ENCODE peak calls at places on chromosomes 2 and 18, in eight cellular contexts. One of them, this sample, is unnamed.

GRCh38 chr2:164535280-164536025 is 85.8 kb downstream of the GRB14 start:
- DNase-seq in HCT116: no peak
- DNase-seq in AG04450: no peak
- DNase-seq in fibroblast of lung: no peak
- DNase-seq in cardiac fibroblast: no peak
- DNase-seq in fibroblast of pulmonary artery: no peak
- DNase-seq in endodermal cell: no peak
- DNase-seq in CD8-positive, alpha-beta T cell: no peak
- DNase-seq in this sample: no peak

GRCh38 chr2:218860950-218861381 is 1.4 kb downstream of the WNT6 start:
- DNase-seq in cardiac fibroblast: peak
- DNase-seq in fibroblast of lung: peak
- DNase-seq in fibroblast of pulmonary artery: peak
- DNase-seq in HCT116: peak
- DNase-seq in endodermal cell: peak
- DNase-seq in AG04450: peak
- DNase-seq in CD8-positive, alpha-beta T cell: no peak
- DNase-seq in this sample: no peak

GRCh38 chr2:120642646-120643045 is 93.0 kb upstream of the GLI2 start:
- DNase-seq in HCT116: no peak
- DNase-seq in cardiac fibroblast: no peak
- DNase-seq in fibroblast of pulmonary artery: no peak
- DNase-seq in endodermal cell: peak
- DNase-seq in CD8-positive, alpha-beta T cell: no peak
- DNase-seq in fibroblast of lung: no peak
- DNase-seq in AG04450: no peak
- DNase-seq in this sample: no peak

GRCh38 chr2:25481381-25482310 is 139.9 kb upstream of the DNMT3A start:
- DNase-seq in cardiac fibroblast: peak
- DNase-seq in endodermal cell: no peak
- DNase-seq in fibroblast of pulmonary artery: peak
- DNase-seq in CD8-positive, alpha-beta T cell: no peak
- DNase-seq in AG04450: peak
- DNase-seq in fibroblast of lung: peak
- DNase-seq in HCT116: no peak
- DNase-seq in this sample: no peak

GRCh38 chr2:78979380-78980238 is 45.9 kb upstream of the REG3G start:
- DNase-seq in cardiac fibroblast: peak
- DNase-seq in fibroblast of pulmonary artery: peak
- DNase-seq in fibroblast of lung: peak
- DNase-seq in endodermal cell: peak
- DNase-seq in AG04450: no peak
- DNase-seq in HCT116: no peak
- DNase-seq in CD8-positive, alpha-beta T cell: no peak
- DNase-seq in this sample: no peak

GRCh38 chr2:25558262-25558661 is 115.1 kb downstream of the DTNB start:
- DNase-seq in fibroblast of lung: peak
- DNase-seq in endodermal cell: no peak
- DNase-seq in fibroblast of pulmonary artery: peak
- DNase-seq in CD8-positive, alpha-beta T cell: no peak
- DNase-seq in AG04450: peak
- DNase-seq in HCT116: no peak
- DNase-seq in cardiac fibroblast: peak
- DNase-seq in this sample: peak

GRCh38 chr2:121490734-121491133 is 39.9 kb upstream of the RNU4ATAC start:
- DNase-seq in fibroblast of lung: no peak
- DNase-seq in HCT116: no peak
- DNase-seq in fibroblast of pulmonary artery: no peak
- DNase-seq in CD8-positive, alpha-beta T cell: no peak
- DNase-seq in AG04450: no peak
- DNase-seq in endodermal cell: no peak
- DNase-seq in cardiac fibroblast: no peak
- DNase-seq in this sample: no peak

GRCh38 chr2:207501797-207502196 is 28.0 kb upstream of the CREB1 start:
- DNase-seq in endodermal cell: no peak
- DNase-seq in AG04450: no peak
- DNase-seq in CD8-positive, alpha-beta T cell: no peak
- DNase-seq in HCT116: no peak
- DNase-seq in cardiac fibroblast: no peak
- DNase-seq in fibroblast of lung: no peak
- DNase-seq in fibroblast of pulmonary artery: no peak
- DNase-seq in this sample: no peak

GRCh38 chr18:3873698-3874495 is 423.9 kb downstream of the TGIF1 start:
- DNase-seq in endodermal cell: no peak
- DNase-seq in CD8-positive, alpha-beta T cell: no peak
- DNase-seq in HCT116: no peak
- DNase-seq in fibroblast of lung: peak
- DNase-seq in cardiac fibroblast: peak
- DNase-seq in AG04450: no peak
- DNase-seq in fibroblast of pulmonary artery: no peak
- DNase-seq in this sample: no peak

GRCh38 chr2:85694052-85695025 is at the start of gene GNLY:
- DNase-seq in fibroblast of lung: no peak
- DNase-seq in CD8-positive, alpha-beta T cell: no peak
- DNase-seq in cardiac fibroblast: no peak
- DNase-seq in HCT116: no peak
- DNase-seq in fibroblast of pulmonary artery: no peak
- DNase-seq in AG04450: no peak
- DNase-seq in endodermal cell: no peak
- DNase-seq in this sample: no peak

GRCh38 chr2:132560562-132560961 is 109.4 kb downstream of the LYPD1 start:
- DNase-seq in AG04450: no peak
- DNase-seq in CD8-positive, alpha-beta T cell: no peak
- DNase-seq in fibroblast of pulmonary artery: no peak
- DNase-seq in cardiac fibroblast: no peak
- DNase-seq in endodermal cell: no peak
- DNase-seq in HCT116: no peak
- DNase-seq in fibroblast of lung: no peak
- DNase-seq in this sample: no peak

GRCh38 chr18:5542393-5543035 is 1.3 kb downstream of the EPB41L3 start:
- DNase-seq in AG04450: no peak
- DNase-seq in fibroblast of pulmonary artery: no peak
- DNase-seq in CD8-positive, alpha-beta T cell: no peak
- DNase-seq in fibroblast of lung: peak
- DNase-seq in endodermal cell: peak
- DNase-seq in HCT116: no peak
- DNase-seq in cardiac fibroblast: peak
- DNase-seq in this sample: no peak
- H3K4me3 ChIP-seq in AG04450: peak
- H3K4me3 ChIP-seq in fibroblast of pulmonary artery: peak
- H3K4me3 ChIP-seq in CD8-positive, alpha-beta T cell: no peak
- H3K4me3 ChIP-seq in fibroblast of lung: peak
- H3K4me3 ChIP-seq in endodermal cell: peak
- H3K4me3 ChIP-seq in HCT116: no peak
- H3K4me3 ChIP-seq in cardiac fibroblast: peak
- H3K4me3 ChIP-seq in this sample: peak

GRCh38 chr2:230732914-230733401 is 20.3 kb downstream of the CAB39 start:
- DNase-seq in fibroblast of pulmonary artery: no peak
- DNase-seq in cardiac fibroblast: no peak
- DNase-seq in CD8-positive, alpha-beta T cell: no peak
- DNase-seq in HCT116: no peak
- DNase-seq in endodermal cell: no peak
- DNase-seq in AG04450: no peak
- DNase-seq in fibroblast of lung: no peak
- DNase-seq in this sample: no peak

GRCh38 chr2:230737791-230738226 is 25.2 kb downstream of the CAB39 start:
- DNase-seq in endodermal cell: no peak
- DNase-seq in fibroblast of pulmonary artery: peak
- DNase-seq in AG04450: no peak
- DNase-seq in CD8-positive, alpha-beta T cell: no peak
- DNase-seq in cardiac fibroblast: peak
- DNase-seq in HCT116: no peak
- DNase-seq in fibroblast of lung: no peak
- DNase-seq in this sample: no peak

GRCh38 chr2:230734247-230735175 is 21.9 kb downstream of the CAB39 start:
- DNase-seq in CD8-positive, alpha-beta T cell: no peak
- DNase-seq in fibroblast of pulmonary artery: no peak
- DNase-seq in cardiac fibroblast: no peak
- DNase-seq in AG04450: no peak
- DNase-seq in endodermal cell: no peak
- DNase-seq in HCT116: no peak
- DNase-seq in fibroblast of lung: no peak
- DNase-seq in this sample: no peak

GRCh38 chr2:230738391-230738811 is 25.8 kb downstream of the CAB39 start:
- DNase-seq in HCT116: no peak
- DNase-seq in CD8-positive, alpha-beta T cell: no peak
- DNase-seq in fibroblast of lung: peak
- DNase-seq in AG04450: no peak
- DNase-seq in endodermal cell: no peak
- DNase-seq in cardiac fibroblast: peak
- DNase-seq in fibroblast of pulmonary artery: peak
- DNase-seq in this sample: no peak

DNA sequence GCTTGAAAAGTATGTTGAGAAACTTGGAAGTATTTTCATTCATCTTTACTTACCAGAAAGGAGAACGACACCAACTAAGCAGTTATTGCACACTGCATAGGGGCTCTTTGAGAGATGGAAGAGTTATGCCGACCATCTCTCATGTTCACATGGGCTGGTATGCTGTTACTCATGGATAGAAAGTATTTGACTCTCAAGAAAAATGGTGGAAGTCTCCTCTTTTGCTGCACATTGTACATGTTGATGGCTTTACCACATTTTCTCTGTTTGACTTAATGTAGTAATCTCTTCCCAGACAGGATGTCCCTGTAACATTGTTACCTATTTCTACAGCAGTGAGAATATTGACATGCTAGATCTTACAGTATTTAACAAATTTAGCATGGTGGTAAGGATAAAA is 23.2 kb downstream of the CAB39 start:
- DNase-seq in AG04450: no peak
- DNase-seq in HCT116: no peak
- DNase-seq in fibroblast of pulmonary artery: no peak
- DNase-seq in fibroblast of lung: no peak
- DNase-seq in cardiac fibroblast: no peak
- DNase-seq in CD8-positive, alpha-beta T cell: no peak
- DNase-seq in endodermal cell: no peak
- DNase-seq in this sample: no peak
- H3K4me3 ChIP-seq in AG04450: no peak
- H3K4me3 ChIP-seq in HCT116: no peak
- H3K4me3 ChIP-seq in fibroblast of pulmonary artery: no peak
- H3K4me3 ChIP-seq in fibroblast of lung: no peak
- H3K4me3 ChIP-seq in cardiac fibroblast: no peak
- H3K4me3 ChIP-seq in CD8-positive, alpha-beta T cell: no peak
- H3K4me3 ChIP-seq in endodermal cell: no peak
- H3K4me3 ChIP-seq in this sample: no peak

GRCh38 chr2:236166157-236166780 is 1.9 kb downstream of the GBX2 start:
- DNase-seq in HCT116: no peak
- DNase-seq in fibroblast of pulmonary artery: peak
- DNase-seq in endodermal cell: peak
- DNase-seq in cardiac fibroblast: no peak
- DNase-seq in fibroblast of lung: no peak
- DNase-seq in CD8-positive, alpha-beta T cell: no peak
- DNase-seq in AG04450: no peak
- DNase-seq in this sample: no peak
- H3K4me3 ChIP-seq in HCT116: peak
- H3K4me3 ChIP-seq in fibroblast of pulmonary artery: peak
- H3K4me3 ChIP-seq in endodermal cell: peak
- H3K4me3 ChIP-seq in cardiac fibroblast: no peak
- H3K4me3 ChIP-seq in fibroblast of lung: peak
- H3K4me3 ChIP-seq in CD8-positive, alpha-beta T cell: no peak
- H3K4me3 ChIP-seq in AG04450: peak
- H3K4me3 ChIP-seq in this sample: peak

GRCh38 chr18:37525302-37525585 is 40.4 kb downstream of the CELF4 start:
- DNase-seq in fibroblast of lung: no peak
- DNase-seq in CD8-positive, alpha-beta T cell: no peak
- DNase-seq in fibroblast of pulmonary artery: no peak
- DNase-seq in AG04450: no peak
- DNase-seq in cardiac fibroblast: no peak
- DNase-seq in HCT116: no peak
- DNase-seq in endodermal cell: no peak
- DNase-seq in this sample: no peak
- H3K4me3 ChIP-seq in fibroblast of lung: no peak
- H3K4me3 ChIP-seq in CD8-positive, alpha-beta T cell: no peak
- H3K4me3 ChIP-seq in fibroblast of pulmonary artery: no peak
- H3K4me3 ChIP-seq in AG04450: no peak
- H3K4me3 ChIP-seq in cardiac fibroblast: no peak
- H3K4me3 ChIP-seq in HCT116: no peak
- H3K4me3 ChIP-seq in endodermal cell: no peak
- H3K4me3 ChIP-seq in this sample: no peak

DNA sequence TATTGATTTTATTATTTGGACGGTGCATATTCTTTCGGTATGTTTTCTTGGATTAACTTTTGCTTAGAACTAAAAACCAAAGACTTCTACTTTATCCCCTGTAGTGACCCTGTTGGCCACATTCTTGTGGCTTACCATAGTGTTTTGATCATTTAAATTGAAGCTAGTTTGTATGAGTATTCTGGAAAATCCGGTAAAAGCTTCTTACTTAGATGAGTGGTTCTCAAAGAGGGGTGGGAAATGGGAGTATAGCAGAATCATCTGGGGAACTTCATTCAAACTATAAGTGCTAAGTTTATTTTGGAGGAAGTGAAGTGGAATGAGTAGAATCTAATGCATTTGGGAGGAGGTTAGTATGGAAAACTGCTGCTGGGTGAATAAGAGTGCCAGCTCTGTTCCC is 3.8 kb downstream of the PPP1CB start:
- DNase-seq in AG04450: no peak
- DNase-seq in HCT116: no peak
- DNase-seq in cardiac fibroblast: no peak
- DNase-seq in CD8-positive, alpha-beta T cell: no peak
- DNase-seq in fibroblast of lung: no peak
- DNase-seq in fibroblast of pulmonary artery: no peak
- DNase-seq in endodermal cell: no peak
- DNase-seq in this sample: no peak
- H3K4me3 ChIP-seq in AG04450: peak
- H3K4me3 ChIP-seq in HCT116: no peak
- H3K4me3 ChIP-seq in cardiac fibroblast: no peak
- H3K4me3 ChIP-seq in CD8-positive, alpha-beta T cell: no peak
- H3K4me3 ChIP-seq in fibroblast of lung: peak
- H3K4me3 ChIP-seq in fibroblast of pulmonary artery: peak
- H3K4me3 ChIP-seq in endodermal cell: peak
- H3K4me3 ChIP-seq in this sample: no peak

GRCh38 chr18:67951166-67951565 is 434.6 kb upstream of the DSEL start:
- DNase-seq in cardiac fibroblast: no peak
- DNase-seq in CD8-positive, alpha-beta T cell: no peak
- DNase-seq in fibroblast of pulmonary artery: peak
- DNase-seq in HCT116: no peak
- DNase-seq in fibroblast of lung: no peak
- DNase-seq in endodermal cell: no peak
- DNase-seq in AG04450: no peak
- DNase-seq in this sample: no peak
- H3K4me3 ChIP-seq in cardiac fibroblast: no peak
- H3K4me3 ChIP-seq in CD8-positive, alpha-beta T cell: no peak
- H3K4me3 ChIP-seq in fibroblast of pulmonary artery: no peak
- H3K4me3 ChIP-seq in HCT116: no peak
- H3K4me3 ChIP-seq in fibroblast of lung: no peak
- H3K4me3 ChIP-seq in endodermal cell: no peak
- H3K4me3 ChIP-seq in AG04450: no peak
- H3K4me3 ChIP-seq in this sample: no peak